ENCODE peak calls at places on chromosomes 7 and 10, in six cellular contexts. E is dorsolateral prefrontal cortex, L is GM10248, S is right lobe of liver, N is ovary, G is cardiac muscle cell. A is an unnamed sample.

GRCh38 chr10:61733358-61733940 is 70.7 kb downstream of the CABCOCO1 start:
- DNase-seq in E (no peak), L (peak), S (no peak), N (peak), G (peak), A (no peak)

GRCh38 chr10:29428486-29428885 is 139.6 kb downstream of the LYZL1 start:
- DNase-seq in E (no peak), L (no peak), S (no peak), N (no peak), G (no peak), A (no peak)

GRCh38 chr7:46784746-46785145 is 797.2 kb downstream of the TNS3 start:
- DNase-seq in E (no peak), L (no peak), S (no peak), N (no peak), G (peak), A (no peak)

GRCh38 chr7:16649196-16649595 is 3.2 kb downstream of the BZW2 start:
- DNase-seq in E (no peak), L (no peak), S (no peak), N (no peak), G (no peak), A (no peak)

GRCh38 chr10:15106352-15107013 is 9.3 kb downstream of the RPP38 start:
- DNase-seq in E (peak), L (peak), S (peak), N (peak), G (peak), A (no peak)

GRCh38 chr10:34742456-34742855 is 72.6 kb downstream of the PARD3 start:
- DNase-seq in E (no peak), L (no peak), S (no peak), N (no peak), G (no peak), A (no peak)

GRCh38 chr10:124661661-124662180 is 82.5 kb downstream of the FAM53B start:
- DNase-seq in E (no peak), L (no peak), S (no peak), N (no peak), G (no peak), A (no peak)

GRCh38 chr7:59986-60675 is 132.2 kb upstream of the FAM20C start:
- DNase-seq in E (no peak), L (no peak), S (no peak), N (peak), G (no peak), A (no peak)

GRCh38 chr10:49309691-49310371 is 10.9 kb downstream of the C10orf71 start:
- DNase-seq in E (no peak), L (peak), S (no peak), N (no peak), G (no peak), A (no peak)

GRCh38 chr10:33841678-33842077 is 507.2 kb upstream of the NRP1 start:
- DNase-seq in E (no peak), L (no peak), S (no peak), N (no peak), G (no peak), A (no peak)

GRCh38 chr10:90321132-90321816 is 536.6 kb downstream of the HTR7 start:
- DNase-seq in E (no peak), L (no peak), S (no peak), N (no peak), G (peak), A (no peak)

GRCh38 chr7:79420464-79420863 is 33.0 kb downstream of the MAGI2 start:
- DNase-seq in E (no peak), L (no peak), S (no peak), N (no peak), G (peak), A (no peak)

GRCh38 chr10:1754506-1755177 is 17.3 kb upstream of the ADARB2 start:
- DNase-seq in E (peak), L (no peak), S (no peak), N (no peak), G (no peak), A (no peak)

GRCh38 chr7:114026486-114027089 is 107.8 kb upstream of the PPP1R3A start:
- DNase-seq in E (no peak), L (peak), S (no peak), N (no peak), G (peak), A (no peak)

GRCh38 chr7:82443044-82443800 is at the start of gene CACNA2D1:
- DNase-seq in E (peak), L (peak), S (no peak), N (peak), G (peak), A (no peak)

GRCh38 chr10:62980697-62981495 is 152.2 kb upstream of the NRBF2 start:
- DNase-seq in E (no peak), L (no peak), S (no peak), N (no peak), G (no peak), A (no peak)

GRCh38 chr10:123582084-123582989 is 83.8 kb upstream of the GPR26 start:
- DNase-seq in E (peak), L (peak), S (peak), N (peak), G (peak), A (no peak)

GRCh38 chr10:112375721-112376577 is 2.0 kb downstream of the ACSL5 start:
- DNase-seq in E (no peak), L (peak), S (peak), N (peak), G (peak), A (no peak)

GRCh38 chr10:13724484-13724883 is 137.7 kb downstream of the PRPF18 start:
- DNase-seq in E (no peak), L (no peak), S (no peak), N (peak), G (no peak), A (no peak)

GRCh38 chr10:112389147-112389822 is 15.4 kb downstream of the ACSL5 start:
- DNase-seq in E (no peak), L (peak), S (peak), N (no peak), G (peak), A (no peak)

GRCh38 chr7:79353720-79354468 is 99.6 kb downstream of the MAGI2 start:
- DNase-seq in E (no peak), L (no peak), S (no peak), N (no peak), G (no peak), A (peak)

GRCh38 chr7:142188846-142189245 is 69.0 kb downstream of the PRSS58 start:
- DNase-seq in E (no peak), L (no peak), S (no peak), N (no peak), G (no peak), A (no peak)
- TF ChIP-seq CTCF in E (peak), L (peak), S (peak), N (no peak), G (no peak), A (peak)

GRCh38 chr10:24561453-24561852 is 162.2 kb downstream of the ARHGAP21 start:
- DNase-seq in E (no peak), L (no peak), S (no peak), N (no peak), G (no peak), A (no peak)

GRCh38 chr10:24556137-24556536 is 167.6 kb downstream of the ARHGAP21 start:
- DNase-seq in E (no peak), L (no peak), S (no peak), N (no peak), G (no peak), A (no peak)

GRCh38 chr10:24554036-24554435 is 169.7 kb downstream of the ARHGAP21 start:
- DNase-seq in E (no peak), L (no peak), S (no peak), N (no peak), G (no peak), A (no peak)

GRCh38 chr10:24553051-24553612 is 170.6 kb downstream of the ARHGAP21 start:
- DNase-seq in E (no peak), L (no peak), S (no peak), N (no peak), G (no peak), A (no peak)

DNA sequence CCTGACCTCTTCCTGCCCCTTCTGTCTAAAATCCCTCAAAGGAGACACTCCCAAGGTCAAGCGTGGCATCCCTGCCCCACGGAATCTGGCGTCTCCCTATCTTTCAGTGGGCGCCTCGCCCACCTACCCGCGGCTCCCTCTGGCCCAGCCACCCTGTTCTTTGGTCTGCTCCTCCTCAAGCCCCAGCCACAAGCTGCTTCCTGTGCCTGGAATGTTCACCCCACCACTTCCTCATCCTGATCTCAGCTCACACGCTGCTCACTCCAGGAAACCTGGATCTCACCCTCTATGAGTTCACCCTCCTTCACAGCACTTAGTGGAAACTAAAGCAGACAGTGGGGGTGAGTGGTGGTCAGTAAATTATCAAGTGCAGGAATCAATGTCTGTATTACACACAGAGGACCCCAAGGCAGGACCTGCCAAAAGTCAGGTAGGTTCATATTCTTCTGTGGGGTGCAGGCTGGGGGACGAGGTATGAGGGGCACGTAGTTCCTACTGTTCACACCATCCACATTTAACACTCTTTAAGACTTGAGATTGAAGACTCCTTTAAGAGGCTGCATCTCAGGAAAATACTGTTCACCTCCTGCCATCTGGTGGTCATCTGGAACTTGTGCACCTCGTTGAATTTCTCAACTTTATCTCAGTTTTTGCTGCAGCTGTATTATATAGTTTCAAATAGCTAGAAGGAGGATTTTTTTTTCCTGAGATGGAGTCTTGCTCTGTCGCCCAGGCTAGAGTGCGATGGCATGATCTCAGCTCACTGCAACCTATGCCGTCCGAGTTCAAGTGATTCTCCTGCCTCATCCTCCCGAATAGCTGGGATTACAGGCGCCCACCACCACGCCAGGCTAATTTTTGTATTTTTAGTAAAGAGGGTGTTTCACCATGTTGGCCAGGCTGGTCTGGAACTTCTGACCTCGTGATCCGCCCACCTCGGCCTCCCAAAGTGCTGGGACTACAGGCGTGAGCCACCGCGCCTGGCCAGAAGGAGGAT is 166.6 kb downstream of the ARHGAP21 start:
- DNase-seq in E (no peak), L (peak), S (no peak), N (peak), G (peak), A (no peak)
- TF ChIP-seq CTCF in E (peak), L (peak), S (peak), N (peak), G (peak), A (peak)

GRCh38 chr7:158495780-158496179 is 91.8 kb downstream of the PTPRN2 start:
- DNase-seq in E (no peak), L (peak), S (peak), N (no peak), G (peak), A (no peak)
- TF ChIP-seq CTCF in E (peak), L (peak), S (no peak), N (no peak), G (peak), A (peak)

DNA sequence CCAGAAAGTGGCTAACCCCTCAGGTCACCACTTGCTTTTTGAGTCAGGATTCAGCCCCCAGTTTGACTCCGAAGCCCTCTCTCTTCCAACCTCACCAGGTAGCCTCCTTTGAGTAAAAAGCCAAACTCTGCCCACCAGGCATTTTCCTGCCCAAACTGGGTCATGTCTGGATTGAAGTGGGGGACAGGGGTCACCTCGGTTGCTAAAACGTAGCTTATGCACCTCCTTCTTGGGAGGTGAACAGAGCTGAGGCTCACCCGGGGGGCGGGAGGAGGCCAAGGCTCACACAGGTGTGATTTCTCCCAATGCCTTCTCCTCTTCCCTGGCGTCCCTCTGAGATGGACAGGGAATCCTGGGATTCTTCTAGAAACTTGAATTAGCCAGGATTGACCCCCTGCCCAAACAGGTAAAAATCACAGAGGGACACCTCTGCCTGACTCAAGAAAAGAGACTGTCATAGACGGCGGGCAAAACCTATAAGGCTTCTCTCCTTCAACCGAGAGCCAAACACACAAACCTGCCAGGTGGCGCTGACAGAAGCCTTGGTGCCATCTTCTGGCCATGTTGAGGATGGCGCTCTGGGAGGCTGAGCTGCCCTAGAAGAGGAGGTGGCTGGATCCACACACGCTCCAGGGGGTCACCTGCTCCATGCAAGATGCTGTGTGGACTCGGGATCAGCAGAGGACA is 51.6 kb downstream of the PRLHR start:
- DNase-seq in E (no peak), L (peak), S (peak), N (no peak), G (peak), A (no peak)
- TF ChIP-seq CTCF in E (peak), L (peak), S (peak), N (no peak), G (peak), A (peak)

GRCh38 chr7:155263522-155264197 is 34.0 kb upstream of the INSIG1 start:
- DNase-seq in E (no peak), L (no peak), S (no peak), N (no peak), G (peak), A (peak)
- TF ChIP-seq CTCF in E (no peak), L (no peak), S (no peak), N (no peak), G (no peak), A (peak)

A was measured in chondrocyte.